ENCODE peak calls at places on chromosomes 16 and 17, in eight cellular contexts. S is stimulated activated CD8-positive, alpha-beta memory T cell treated with anti-CD3 and anti-CD28 coated beads, Interleukin-15, amount 100 ng/mL, for 24 hours; T is GM10248; L is NCI-H1417 treated with DMSO at 0.1 percent for 48 hours; F is activated CD4-positive, alpha-beta T cell treated with anti-CD3 and anti-CD28 coated beads for 4 hours; G is M059J; P is A549; Z is stimulated activated CD4-positive, alpha-beta T cell treated with anti-CD3 and anti-CD28 coated beads, Interleukin-15, amount 100 ng/mL, for 48 hours. B is an unnamed sample.
A peak's percentile ranks its signal among the peaks of the same experiment; 100 is the strongest.

GRCh38 chr17:60089097-60089844 is 10.6 kb upstream of the HEATR6 start:
- DNase-seq in F (no peak), G (no peak), P (no peak), L (no peak), Z (no peak), T (peak; percentile 56), S (no peak), B (no peak)

GRCh38 chr16:26717826-26718225 is 348.9 kb upstream of the C16orf82 start:
- DNase-seq in L (no peak), F (no peak), G (peak; percentile 9), T (no peak), P (peak; percentile 4), Z (no peak), S (no peak), B (no peak)

GRCh38 chr17:73399056-73399455 is 87.3 kb upstream of the CDC42EP4 start:
- DNase-seq in T (no peak), L (no peak), Z (no peak), G (no peak), P (no peak), F (no peak), S (no peak), B (no peak)

GRCh38 chr17:61201211-61201610 is 198.4 kb upstream of the TBX2 start:
- DNase-seq in F (no peak), P (peak; percentile 91), L (no peak), T (no peak), S (no peak), G (peak; percentile 91), Z (no peak), B (no peak)

GRCh38 chr16:22206013-22206846 is at the start of gene EEF2K:
- DNase-seq in Z (peak; percentile 73), L (peak; percentile 64), T (peak; percentile 93), P (peak; percentile 98), S (peak; percentile 63), F (peak; percentile 78), G (peak; percentile 96), B (peak; percentile 91)

GRCh38 chr16:75908301-75908700 is 182.0 kb upstream of the CPHXL start:
- DNase-seq in Z (no peak), G (no peak), P (no peak), S (no peak), T (no peak), F (no peak), L (no peak), B (no peak)

GRCh38 chr16:24117680-24118079 is 138.5 kb upstream of the CACNG3 start:
- DNase-seq in T (no peak), Z (no peak), F (no peak), G (no peak), L (no peak), P (no peak), S (no peak), B (no peak)

GRCh38 chr16:25897677-25898076 is 205.9 kb downstream of the HS3ST4 start:
- DNase-seq in T (no peak), S (no peak), G (no peak), F (no peak), L (no peak), P (no peak), Z (no peak), B (no peak)

GRCh38 chr16:87918866-87919680 is 17.3 kb downstream of the CA5A start:
- DNase-seq in P (no peak), G (peak; percentile 25), L (no peak), S (no peak), T (no peak), Z (no peak), F (no peak), B (no peak)

GRCh38 chr17:73349647-73350046 is 37.8 kb upstream of the CDC42EP4 start:
- DNase-seq in G (no peak), T (no peak), Z (no peak), P (no peak), L (no peak), S (no peak), F (no peak), B (no peak)

GRCh38 chr16:86653289-86654006 is 75.1 kb downstream of the FOXL1 start:
- DNase-seq in F (no peak), Z (no peak), L (no peak), T (no peak), P (no peak), G (no peak), S (no peak), B (no peak)

GRCh38 chr17:4407851-4408250 is 25.9 kb upstream of the SPNS3 start:
- DNase-seq in L (no peak), Z (no peak), F (no peak), G (peak; percentile 68), S (no peak), P (no peak), T (no peak), B (no peak)

GRCh38 chr16:3122926-3123570 is 10.7 kb downstream of the ZNF205 start:
- DNase-seq in P (no peak), T (no peak), F (no peak), S (no peak), L (no peak), G (peak; percentile 13), Z (no peak), B (no peak)

B was measured in T-helper 2 cell.